ENCODE peak calls at places on chromosomes 1 and 21, in nine cellular contexts. Q, I, S, C, X, N, G, L and Z are unnamed samples.

GRCh38 chr1:82950606-82951200 is 1048.2 kb downstream of the TTLL7 start:
- DNase-seq in Q (no peak), X (no peak), G (no peak), N (no peak), I (no peak), L (no peak), C (no peak), S (no peak), Z (no peak)

GRCh38 chr21:30190554-30190953 is 23.9 kb upstream of the CLDN17 start:
- DNase-seq in N (no peak), C (no peak), Q (no peak), I (no peak), X (no peak), S (no peak), L (no peak), G (no peak), Z (no peak)

GRCh38 chr1:109988349-109988914 is 3.9 kb downstream of the AHCYL1 start:
- DNase-seq in C (no peak), G (no peak), L (peak), X (no peak), Q (no peak), I (no peak), N (no peak), S (no peak), Z (no peak)

GRCh38 chr1:15757016-15757543 is 1.5 kb upstream of the FBLIM1 start:
- DNase-seq in X (no peak), L (no peak), C (no peak), N (no peak), S (no peak), G (no peak), Q (no peak), I (no peak), Z (no peak)

GRCh38 chr1:150887018-150887417 is at the start of gene CTXND2:
- DNase-seq in C (no peak), S (no peak), X (no peak), N (no peak), G (no peak), I (no peak), L (no peak), Q (no peak), Z (no peak)

GRCh38 chr1:15426492-15427279 is 11.6 kb upstream of the CTRC start:
- DNase-seq in N (no peak), S (peak), C (peak), L (no peak), X (peak), Q (no peak), G (peak), I (no peak), Z (no peak)

GRCh38 chr1:192607836-192608235 is 28.1 kb upstream of the RGS13 start:
- DNase-seq in C (no peak), I (no peak), X (no peak), S (no peak), Q (no peak), N (no peak), G (no peak), L (no peak), Z (no peak)

GRCh38 chr1:184755226-184756065 is 788 bp upstream of the EDEM3 start:
- DNase-seq in L (no peak), C (no peak), G (no peak), I (no peak), S (no peak), X (no peak), N (no peak), Q (no peak), Z (no peak)

GRCh38 chr1:233636503-233636877 is 22.6 kb downstream of the KCNK1 start:
- DNase-seq in X (peak), L (no peak), G (no peak), S (no peak), C (no peak), Q (no peak), N (no peak), I (peak), Z (no peak)

GRCh38 chr1:59635057-59635456 is 179.7 kb upstream of the HOOK1 start:
- DNase-seq in C (no peak), G (no peak), Q (no peak), N (no peak), I (no peak), X (no peak), L (no peak), S (no peak), Z (no peak)

GRCh38 chr1:48469616-48470500 is 2.1 kb downstream of the SPATA6 start:
- DNase-seq in Q (peak), S (peak), G (no peak), L (no peak), X (no peak), N (no peak), C (peak), I (no peak), Z (peak)

GRCh38 chr1:147800852-147801251 is 40.5 kb upstream of the GJA5 start:
- DNase-seq in Q (no peak), G (no peak), X (no peak), N (no peak), L (no peak), I (no peak), C (no peak), S (no peak), Z (no peak)

GRCh38 chr1:84689514-84690396 is 506 bp downstream of the SSX2IP start:
- DNase-seq in Q (peak), L (peak), I (peak), C (peak), G (no peak), S (peak), X (no peak), N (no peak), Z (peak)
- TF ChIP-seq POLR2A in Q (no peak), L (no peak), I (no peak), C (no peak), G (no peak), S (no peak), X (peak), N (no peak), Z (no peak)

GRCh38 chr1:65176571-65176970 is 28.6 kb downstream of the AK4 start:
- DNase-seq in X (no peak), L (no peak), Q (no peak), N (no peak), C (no peak), S (no peak), I (no peak), G (no peak), Z (no peak)

GRCh38 chr1:65175171-65176070 is 27.4 kb downstream of the AK4 start:
- DNase-seq in G (no peak), N (no peak), Q (no peak), L (no peak), C (no peak), X (no peak), S (no peak), I (no peak), Z (no peak)

GRCh38 chr1:65177457-65177856 is 29.5 kb downstream of the AK4 start:
- DNase-seq in S (peak), Q (no peak), X (no peak), G (no peak), I (no peak), N (no peak), C (no peak), L (no peak), Z (no peak)

GRCh38 chr1:65174585-65174984 is 26.6 kb downstream of the AK4 start:
- DNase-seq in N (peak), L (no peak), Q (peak), G (no peak), I (no peak), C (peak), S (peak), X (no peak), Z (no peak)

DNA sequence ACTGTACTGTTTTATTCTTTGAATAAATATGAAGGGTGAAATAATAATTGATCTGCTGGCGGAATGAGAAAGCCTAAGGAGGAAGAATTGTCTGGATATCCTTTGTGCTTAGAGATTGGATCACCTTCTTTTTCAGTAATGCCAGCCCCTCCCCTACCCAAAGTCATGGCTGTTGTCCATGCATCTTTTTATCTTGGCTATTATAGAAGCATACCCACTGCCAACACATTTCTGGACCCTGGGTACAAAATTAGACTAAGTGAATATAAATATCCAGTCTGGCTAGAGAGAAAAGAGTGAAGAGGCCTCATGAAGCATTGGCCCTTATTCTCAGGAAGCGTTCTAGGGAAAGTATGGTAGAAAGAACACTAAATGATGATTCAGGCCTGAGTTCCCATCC is 28.1 kb downstream of the AK4 start:
- DNase-seq in S (no peak), G (no peak), C (no peak), L (no peak), Q (no peak), X (no peak), I (no peak), N (no peak), Z (no peak)
- H3K27ac ChIP-seq in S (no peak), G (no peak), C (peak), L (no peak), Q (peak), X (no peak), I (peak), N (no peak), Z (no peak)

GRCh38 chr1:235367000-235367908 is at the start of gene TBCE:
- DNase-seq in I (peak), N (peak), Q (peak), L (peak), X (peak), S (peak), C (peak), G (peak), Z (peak)
- TF ChIP-seq POLR2AphosphoS5 in I (peak), N (peak), Q (peak), L (peak), X (peak), S (peak), C (peak), G (peak), Z (peak)

DNA sequence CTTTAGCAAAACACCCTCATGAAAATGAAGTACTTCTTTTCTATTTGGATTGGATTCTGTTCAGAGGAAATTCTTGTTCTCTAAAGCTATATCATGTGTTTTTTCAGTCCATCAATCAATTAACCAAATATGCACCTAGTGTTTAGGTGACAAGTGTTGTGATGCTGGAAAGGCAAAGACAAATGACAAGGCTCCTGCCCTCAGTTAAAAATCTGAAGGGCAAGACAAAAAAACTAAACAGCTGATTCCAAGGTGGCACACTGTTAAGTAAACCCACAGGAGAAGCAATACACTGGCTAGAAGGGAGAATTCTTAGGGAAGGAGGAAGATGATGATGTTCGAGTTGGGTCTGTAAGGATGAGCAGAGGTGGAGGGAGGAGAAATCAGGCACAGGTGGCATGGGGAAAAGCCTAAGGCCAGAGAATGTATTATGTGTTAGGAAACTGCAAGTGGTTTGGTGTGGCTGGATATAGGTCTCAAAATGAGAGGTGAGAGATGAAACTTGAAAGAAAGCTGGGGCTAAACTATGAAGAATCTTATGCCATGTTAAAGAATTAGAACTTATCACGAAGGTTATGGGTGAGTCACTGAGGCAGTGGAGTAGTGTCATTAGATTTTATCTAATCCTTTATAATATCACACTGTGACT is 51.8 kb upstream of the GFI1 start:
- DNase-seq in S (no peak), I (no peak), C (no peak), G (no peak), N (peak), X (no peak), Q (no peak), L (no peak), Z (no peak)
- TF ChIP-seq POLR2A in S (no peak), I (no peak), C (no peak), G (no peak), N (peak), X (no peak), Q (no peak), L (no peak), Z (no peak)

GRCh38 chr1:2271841-2272655 is 43.9 kb downstream of the SKI start:
- DNase-seq in X (peak), C (no peak), G (no peak), Q (no peak), I (no peak), S (no peak), L (no peak), N (no peak), Z (no peak)
- H3K27ac ChIP-seq in X (no peak), C (peak), G (peak), Q (peak), I (peak), S (no peak), L (peak), N (no peak), Z (peak)